ENCODE peak calls at places on chromosomes 7 and 10, in six cellular contexts. V is IMR-90, O is mesendoderm, T is neuronal stem cell, A is mesenchymal stem cell, G is H9. F is an unnamed sample.

GRCh38 chr7:16098585-16099179 is 322.7 kb downstream of the CRPPA start:
- DNase-seq in V (peak), O (peak), T (no peak), A (peak), G (no peak), F (peak)

GRCh38 chr7:156764016-156764669 is 123.6 kb downstream of the RNF32 start:
- DNase-seq in V (peak), O (peak), T (no peak), A (peak), G (peak), F (peak)

GRCh38 chr7:109402107-109402506 is 832.4 kb downstream of the DNAJB9 start:
- DNase-seq in V (no peak), O (no peak), T (no peak), A (no peak), G (no peak), F (no peak)

GRCh38 chr10:48322017-48322416 is 15.5 kb downstream of the MAPK8 start:
- DNase-seq in V (peak), O (no peak), T (no peak), A (no peak), G (no peak), F (no peak)

GRCh38 chr10:79336276-79336675 is 11.0 kb upstream of the PPIF start:
- DNase-seq in V (no peak), O (no peak), T (no peak), A (no peak), G (no peak), F (no peak)

GRCh38 chr7:123747620-123748141 is 1.1 kb downstream of the WASL start:
- DNase-seq in V (peak), O (peak), T (peak), A (peak), G (peak), F (peak)

GRCh38 chr10:65753532-65753931 is 1172.3 kb upstream of the LRRTM3 start:
- DNase-seq in V (no peak), O (no peak), T (no peak), A (no peak), G (no peak), F (no peak)

GRCh38 chr10:110398419-110399162 is 93.9 kb upstream of the SMNDC1 start:
- DNase-seq in V (peak), O (peak), T (no peak), A (peak), G (no peak), F (peak)

GRCh38 chr7:43646603-43647313 is 63.9 kb downstream of the STK17A start:
- DNase-seq in V (peak), O (peak), T (no peak), A (peak), G (no peak), F (no peak)

GRCh38 chr7:134660961-134661376 is 14.3 kb downstream of the BPGM start:
- DNase-seq in V (peak), O (no peak), T (no peak), A (peak), G (no peak), F (peak)

GRCh38 chr10:100560248-100560647 is 24.5 kb downstream of the HIF1AN start:
- DNase-seq in V (no peak), O (no peak), T (no peak), A (no peak), G (no peak), F (peak)

GRCh38 chr7:43591551-43592180 is 8.8 kb downstream of the STK17A start:
- DNase-seq in V (peak), O (peak), T (no peak), A (peak), G (no peak), F (peak)

GRCh38 chr10:101238732-101239105 is 9.5 kb upstream of the LBX1 start:
- DNase-seq in V (no peak), O (no peak), T (no peak), A (no peak), G (no peak), F (no peak)

GRCh38 chr10:14601872-14602725 is 172.6 kb downstream of the FAM107B start:
- DNase-seq in V (peak), O (peak), T (no peak), A (peak), G (peak), F (peak)

GRCh38 chr7:151695856-151696555 is 176.3 kb upstream of the RHEB start:
- DNase-seq in V (no peak), O (no peak), T (no peak), A (no peak), G (no peak), F (no peak)

GRCh38 chr7:130844811-130845580 is 111.0 kb upstream of the KLF14 start:
- DNase-seq in V (peak), O (no peak), T (no peak), A (peak), G (no peak), F (no peak)

GRCh38 chr10:33860994-33861393 is 526.5 kb upstream of the NRP1 start:
- DNase-seq in V (no peak), O (no peak), T (no peak), A (no peak), G (no peak), F (no peak)

GRCh38 chr7:155119801-155120382 is 49.8 kb downstream of the HTR5A start:
- DNase-seq in V (peak), O (no peak), T (no peak), A (no peak), G (no peak), F (no peak)

GRCh38 chr7:957418-958220 is 3.1 kb upstream of the ADAP1 start:
- DNase-seq in V (no peak), O (peak), T (no peak), A (no peak), G (peak), F (peak)

GRCh38 chr7:132117181-132117580 is 459.1 kb downstream of the PLXNA4 start:
- DNase-seq in V (peak), O (peak), T (no peak), A (peak), G (no peak), F (peak)

DNA sequence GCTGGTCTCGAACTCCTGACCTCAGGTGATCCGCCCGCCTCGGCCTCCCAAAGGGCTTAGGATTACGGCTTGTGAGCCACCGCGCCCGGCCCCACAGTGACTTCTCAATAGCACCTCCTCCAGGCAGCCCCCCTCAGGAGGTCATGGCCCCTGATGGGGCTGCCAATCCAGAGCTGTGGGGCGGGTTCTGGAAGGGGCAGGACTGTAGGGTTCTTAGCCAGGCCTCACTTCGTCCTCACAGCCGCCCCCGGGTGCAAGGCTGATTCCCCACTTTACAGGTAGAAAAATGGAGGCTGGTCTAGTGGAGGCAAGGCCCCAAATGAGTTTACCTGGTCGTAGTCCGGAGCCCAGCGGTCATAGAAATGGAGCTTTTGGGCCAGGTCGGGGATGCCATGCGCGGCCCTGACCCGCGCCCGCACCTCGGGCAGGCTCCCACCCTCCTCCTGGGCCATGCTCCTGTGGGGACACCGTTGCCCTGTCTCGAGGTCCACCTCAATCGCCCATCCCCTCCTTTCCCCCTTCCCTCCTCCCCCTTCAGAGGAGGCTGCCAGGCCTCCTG is 548 bp downstream of the METTL27 start:
- DNase-seq in V (no peak), O (peak), T (no peak), A (no peak), G (peak), F (no peak)
- H3K4ac ChIP-seq in V (peak), O (peak), T (peak), A (peak), G (no peak), F (peak)

DNA sequence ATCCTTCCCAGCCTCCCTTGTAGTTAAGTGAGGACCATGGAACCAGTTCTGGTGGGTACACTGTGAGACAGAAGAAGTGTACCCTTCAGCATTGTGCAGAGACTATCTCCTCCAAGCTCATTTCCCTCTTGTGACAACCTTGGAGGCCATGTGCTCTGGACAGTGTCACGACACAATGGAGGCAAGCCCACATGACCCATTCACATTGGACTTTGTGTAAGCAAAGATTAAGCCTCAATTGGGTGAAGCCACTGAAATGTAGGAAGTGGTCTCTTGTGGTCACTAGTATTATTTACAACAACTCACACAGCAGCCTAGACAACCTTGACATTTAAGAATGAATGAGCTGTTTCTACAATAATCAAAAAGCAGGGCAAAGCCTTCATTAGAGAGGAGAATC is 124.2 kb downstream of the INHBA start:
- DNase-seq in V (no peak), O (no peak), T (no peak), A (peak), G (no peak), F (no peak)
- H3K4ac ChIP-seq in V (peak), O (no peak), T (no peak), A (peak), G (no peak), F (no peak)

GRCh38 chr7:82339958-82340357 is 103.6 kb downstream of the CACNA2D1 start:
- DNase-seq in V (no peak), O (no peak), T (no peak), A (no peak), G (no peak), F (no peak)

GRCh38 chr7:82331234-82331633 is 112.3 kb downstream of the CACNA2D1 start:
- DNase-seq in V (no peak), O (no peak), T (no peak), A (no peak), G (no peak), F (no peak)

GRCh38 chr7:82335001-82335400 is 108.6 kb downstream of the CACNA2D1 start:
- DNase-seq in V (no peak), O (no peak), T (no peak), A (no peak), G (no peak), F (no peak)

GRCh38 chr7:82330706-82331220 is 112.8 kb downstream of the CACNA2D1 start:
- DNase-seq in V (no peak), O (no peak), T (no peak), A (no peak), G (no peak), F (no peak)

GRCh38 chr7:82335927-82336326 is 107.7 kb downstream of the CACNA2D1 start:
- DNase-seq in V (peak), O (peak), T (no peak), A (no peak), G (no peak), F (no peak)
- H3K4ac ChIP-seq in V (no peak), O (no peak), T (no peak), A (no peak), G (no peak), F (no peak)

GRCh38 chr10:71480662-71481061 is 83.9 kb downstream of the CDH23 start:
- DNase-seq in V (no peak), O (no peak), T (no peak), A (no peak), G (no peak), F (no peak)

GRCh38 chr10:71481746-71482410 is 85.2 kb downstream of the CDH23 start:
- DNase-seq in V (no peak), O (no peak), T (no peak), A (no peak), G (no peak), F (no peak)

GRCh38 chr10:71478966-71479365 is 82.2 kb downstream of the CDH23 start:
- DNase-seq in V (no peak), O (no peak), T (no peak), A (no peak), G (no peak), F (no peak)

GRCh38 chr10:71478173-71478572 is 81.5 kb downstream of the CDH23 start:
- DNase-seq in V (no peak), O (no peak), T (no peak), A (no peak), G (no peak), F (no peak)

GRCh38 chr10:71479831-71480230 is 83.1 kb downstream of the CDH23 start:
- DNase-seq in V (no peak), O (no peak), T (no peak), A (no peak), G (no peak), F (no peak)
- H3K4ac ChIP-seq in V (no peak), O (no peak), T (no peak), A (no peak), G (no peak), F (no peak)

DNA sequence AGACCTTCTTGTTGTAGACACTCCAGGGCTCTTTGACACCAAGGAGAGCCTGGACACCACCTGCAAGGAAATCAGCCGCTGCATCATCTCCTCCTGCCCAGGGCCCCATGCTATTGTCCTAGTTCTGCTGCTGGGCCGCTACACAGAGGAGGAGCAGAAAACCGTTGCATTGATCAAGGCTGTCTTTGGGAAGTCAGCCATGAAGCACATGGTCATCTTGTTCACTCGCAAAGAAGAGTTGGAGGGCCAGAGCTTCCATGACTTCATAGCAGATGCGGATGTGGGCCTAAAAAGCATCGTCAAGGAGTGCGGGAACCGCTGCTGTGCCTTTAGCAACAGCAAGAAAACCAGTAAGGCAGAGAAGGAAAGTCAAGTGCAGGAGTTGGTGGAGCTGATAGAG is 5.5 kb downstream of the GIMAP7 start:
- DNase-seq in V (no peak), O (no peak), T (no peak), A (no peak), G (no peak), F (no peak)
- H3K4ac ChIP-seq in V (no peak), O (no peak), T (no peak), A (no peak), G (no peak), F (no peak)

GRCh38 chr7:74290590-74290950 is 1.4 kb downstream of the CLIP2 start:
- DNase-seq in V (no peak), O (no peak), T (no peak), A (no peak), G (no peak), F (no peak)

GRCh38 chr7:74289018-74289659 is at the start of gene CLIP2:
- DNase-seq in V (peak), O (peak), T (peak), A (peak), G (peak), F (peak)

GRCh38 chr7:74291535-74291934 is 2.3 kb downstream of the CLIP2 start:
- DNase-seq in V (no peak), O (no peak), T (no peak), A (no peak), G (no peak), F (no peak)

GRCh38 chr7:74290999-74291441 is 1.8 kb downstream of the CLIP2 start:
- DNase-seq in V (no peak), O (no peak), T (no peak), A (no peak), G (no peak), F (no peak)

GRCh38 chr7:74289660-74290589 is 718 bp downstream of the CLIP2 start:
- DNase-seq in V (no peak), O (no peak), T (no peak), A (no peak), G (no peak), F (no peak)
- H3K4ac ChIP-seq in V (peak), O (peak), T (peak), A (peak), G (no peak), F (no peak)

GRCh38 chr7:158324397-158325360 is 262.9 kb downstream of the PTPRN2 start:
- DNase-seq in V (no peak), O (no peak), T (no peak), A (no peak), G (peak), F (no peak)
- H3K4ac ChIP-seq in V (no peak), O (no peak), T (no peak), A (no peak), G (no peak), F (no peak)

GRCh38 chr10:18660816-18661431 is 1.7 kb downstream of the ARL5B start:
- DNase-seq in V (no peak), O (no peak), T (no peak), A (no peak), G (no peak), F (no peak)
- H3K4ac ChIP-seq in V (no peak), O (no peak), T (no peak), A (no peak), G (no peak), F (peak)

GRCh38 chr10:124186956-124187355 is 93.6 kb upstream of the CHST15 start:
- DNase-seq in V (no peak), O (no peak), T (no peak), A (no peak), G (no peak), F (no peak)

GRCh38 chr10:124184208-124184820 is 90.9 kb upstream of the CHST15 start:
- DNase-seq in V (no peak), O (no peak), T (no peak), A (no peak), G (no peak), F (no peak)

GRCh38 chr10:124182088-124182541 is 88.7 kb upstream of the CHST15 start:
- DNase-seq in V (no peak), O (no peak), T (no peak), A (no peak), G (no peak), F (no peak)

GRCh38 chr10:124183617-124184016 is 90.2 kb upstream of the CHST15 start:
- DNase-seq in V (no peak), O (no peak), T (no peak), A (no peak), G (no peak), F (no peak)

GRCh38 chr10:124185074-124185473 is 91.7 kb upstream of the CHST15 start:
- DNase-seq in V (no peak), O (peak), T (no peak), A (no peak), G (no peak), F (no peak)
- H3K4ac ChIP-seq in V (no peak), O (no peak), T (no peak), A (no peak), G (no peak), F (no peak)